ENCODE peak calls at places on chromosome 19, in five cellular contexts. R is breast epithelium, X is HL-60, D is GM06990, P is left ventricle myocardium inferior. W is an unnamed sample.

GRCh38 chr19:1748115-1748702 is 5.1 kb upstream of the ONECUT3 start:
- DNase-seq in R (no peak), X (no peak), D (peak; percentile 64), P (no peak), W (no peak)

GRCh38 chr19:17879466-17879865 is 7.7 kb downstream of the SLC5A5 start:
- DNase-seq in P (no peak), R (no peak), D (no peak), X (no peak), W (no peak)

GRCh38 chr19:718251-719024 is 9.7 kb downstream of the PALM start:
- DNase-seq in X (no peak), D (no peak), P (no peak), R (no peak), W (no peak)

GRCh38 chr19:44111910-44112463 is 1.2 kb upstream of the ZNF225 start:
- DNase-seq in R (no peak), P (no peak), X (peak; percentile 4), D (no peak), W (peak; percentile 89)

GRCh38 chr19:7663711-7664110 is 5.1 kb upstream of the RETN start:
- DNase-seq in R (no peak), P (no peak), D (no peak), X (no peak), W (no peak)

GRCh38 chr19:44653977-44654784 is 10.5 kb downstream of the PVR start:
- DNase-seq in R (peak; percentile 78), P (peak; percentile 68), X (peak; percentile 85), D (peak; percentile 65), W (peak; percentile 48)

GRCh38 chr19:33000910-33001309 is 28.9 kb downstream of the FAAP24 start:
- DNase-seq in D (no peak), R (no peak), P (no peak), X (no peak), W (no peak)

GRCh38 chr19:55352040-55352439 is 2.5 kb downstream of the COX6B2 start:
- DNase-seq in P (no peak), D (no peak), R (no peak), X (no peak), W (no peak)

GRCh38 chr19:35618857-35619256 is 6.3 kb downstream of the HAUS5 start:
- DNase-seq in D (no peak), P (no peak), X (no peak), R (no peak), W (no peak)

GRCh38 chr19:28076628-28077027 is 1136.3 kb downstream of the UQCRFS1 start:
- DNase-seq in X (no peak), D (no peak), R (no peak), P (no peak), W (no peak)

GRCh38 chr19:858868-859843 is at the start of gene CFD:
- DNase-seq in D (no peak), R (no peak), X (peak; percentile 88), P (peak; percentile 79), W (no peak)

DNA sequence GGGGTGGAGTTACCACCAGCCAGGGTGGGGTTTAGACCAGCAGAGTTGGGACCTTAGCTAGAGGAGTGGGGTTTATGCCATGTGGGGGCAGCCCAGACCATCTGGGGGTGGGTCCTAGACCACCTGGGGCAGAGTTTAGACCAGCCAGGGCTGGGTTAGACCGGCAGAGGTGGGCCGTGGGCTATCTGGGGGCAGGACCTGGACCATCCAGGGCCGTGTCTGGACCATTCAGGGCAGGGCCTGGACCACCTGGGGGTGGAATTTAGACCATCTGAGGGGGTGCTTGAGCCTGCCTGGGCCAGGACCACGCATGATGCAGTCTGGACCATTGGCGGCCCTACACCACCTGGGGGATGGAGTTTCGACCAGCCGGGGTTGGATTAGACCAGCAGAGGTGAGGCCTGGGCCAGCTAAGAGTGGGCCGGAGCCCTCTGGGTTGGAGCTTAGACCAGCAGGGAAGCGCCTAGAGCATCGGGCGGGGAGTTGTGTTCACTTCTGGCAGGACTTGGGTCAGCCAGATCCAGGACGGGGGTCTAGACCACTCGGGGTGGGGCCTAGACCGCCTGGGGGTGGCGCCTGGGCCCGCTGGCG is 9.9 kb upstream of the CACNG6 start:
- DNase-seq in P (no peak), X (no peak), R (no peak), D (no peak), W (no peak)
- H3K4me3 ChIP-seq in P (peak overlapping the region; percentile 59), X (no peak overlapping the region), R (peak overlapping the region; percentile 24), D (no peak overlapping the region), W (no peak overlapping the region)

DNA sequence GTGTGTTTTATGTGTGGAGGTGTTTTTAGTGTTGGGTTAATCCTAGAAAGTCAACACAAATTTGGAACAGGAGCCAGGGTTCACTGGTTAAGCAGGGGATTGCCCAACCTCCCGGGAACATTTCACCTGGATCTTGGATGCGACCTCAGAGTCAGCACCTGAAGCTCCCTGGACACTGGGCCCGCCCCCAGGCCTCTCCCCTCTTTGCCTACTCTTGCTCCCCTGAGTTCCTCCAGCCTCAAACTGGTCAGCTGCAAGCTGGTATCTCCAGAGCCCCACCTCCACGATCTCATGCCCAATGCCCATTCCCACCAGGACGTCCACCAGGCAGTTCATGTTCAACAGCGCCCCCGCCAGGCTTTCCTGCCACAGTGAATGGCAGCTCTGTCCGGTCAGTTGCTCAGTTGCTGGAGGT is 9.7 kb downstream of the HSD17B14 start:
- DNase-seq in P (no peak), R (no peak), X (no peak), D (no peak), W (no peak)
- TF ChIP-seq CTCF in P (no peak), R (peak; percentile 16), X (no peak), D (peak; percentile 15), W (peak; percentile 36)

GRCh38 chr19:3357362-3357730 is 9.0 kb upstream of the NFIC start:
- DNase-seq in D (no peak), X (no peak), P (no peak), R (no peak), W (no peak)

GRCh38 chr19:3356805-3357204 is 9.6 kb upstream of the NFIC start:
- DNase-seq in R (no peak), P (no peak), D (no peak), X (no peak), W (no peak)

GRCh38 chr19:3358392-3358918 is 7.9 kb upstream of the NFIC start:
- DNase-seq in X (no peak), P (no peak), D (no peak), R (no peak), W (no peak)

GRCh38 chr19:3358919-3359849 is 7.2 kb upstream of the NFIC start:
- DNase-seq in D (peak; percentile 77), R (no peak), X (peak; percentile 40), P (peak; percentile 78), W (peak; percentile 56)

DNA sequence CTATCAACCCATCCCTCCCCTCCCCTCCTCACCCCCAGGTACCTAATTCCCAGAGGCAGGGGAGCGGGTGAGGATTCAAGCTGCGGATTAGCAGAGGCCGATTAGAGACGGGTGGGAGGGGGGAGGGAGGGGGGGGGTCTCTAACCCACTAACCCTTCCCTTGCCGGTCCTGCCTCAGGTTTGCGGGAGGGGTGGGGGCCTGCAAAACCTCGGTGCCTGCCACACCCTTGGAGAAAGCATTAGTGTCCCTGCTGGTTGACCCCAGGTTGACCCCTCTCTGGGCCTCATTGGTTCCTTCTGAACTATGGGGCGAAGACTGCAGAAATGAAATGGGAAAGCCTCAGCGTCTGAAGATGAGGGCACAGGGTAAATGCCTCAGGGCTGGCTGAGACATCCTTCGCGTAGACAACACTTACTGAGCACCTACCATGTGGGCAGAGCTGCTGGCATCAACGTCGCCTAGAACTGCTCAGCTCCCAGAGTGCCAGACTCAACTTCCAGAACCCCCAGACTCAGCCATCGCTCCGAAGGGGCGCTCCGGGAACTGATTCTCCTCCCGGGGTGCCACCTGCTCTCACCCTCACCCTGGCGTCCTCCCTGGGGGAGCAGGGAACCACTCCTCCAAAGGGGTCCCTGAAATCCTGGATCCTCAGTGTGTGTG is 8.5 kb upstream of the NFIC start:
- DNase-seq in D (no peak), X (no peak), P (no peak), R (no peak), W (no peak)
- H3K4me3 ChIP-seq in D (no peak overlapping the region), X (no peak overlapping the region), P (peak overlapping the region; percentile 97), R (peak overlapping the region; percentile 99), W (peak overlapping the region; percentile 23)

GRCh38 chr19:14496849-14497346 is 971 bp upstream of the GIPC1 start:
- DNase-seq in P (no peak), D (no peak), X (no peak), R (no peak), W (no peak)
- TF ChIP-seq CTCF in P (no peak), D (no peak), X (no peak), R (no peak), W (no peak)

GRCh38 chr19:38210458-38210987 is 13.5 kb downstream of the DPF1 start:
- DNase-seq in X (no peak), D (no peak), R (no peak), P (peak; percentile 74), W (peak; percentile 90)
- H3K4me3 ChIP-seq in X (no peak overlapping the region), D (no peak overlapping the region), R (no peak overlapping the region), P (peak overlapping the region; percentile 55), W (peak overlapping the region; percentile 46)

GRCh38 chr19:49677232-49677881 is at the start of gene PRMT1:
- DNase-seq in X (peak; percentile 25), P (no peak), D (peak; percentile 70), R (no peak), W (peak; percentile 79)
- TF ChIP-seq CTCF in X (no peak), P (no peak), D (no peak), R (no peak), W (no peak)

GRCh38 chr19:4657835-4658234 is 12.3 kb downstream of the MYDGF start:
- DNase-seq in X (no peak), P (no peak), D (no peak), R (no peak), W (no peak)

GRCh38 chr19:4656102-4656501 is 14.0 kb downstream of the MYDGF start:
- DNase-seq in D (no peak), X (no peak), P (no peak), R (no peak), W (no peak)

GRCh38 chr19:4654437-4655361 is 15.4 kb downstream of the TNFAIP8L1 start:
- DNase-seq in P (no peak), X (peak; percentile 26), R (no peak), D (no peak), W (no peak)

GRCh38 chr19:4660181-4660791 is 9.9 kb downstream of the MYDGF start:
- DNase-seq in R (no peak), X (peak; percentile 55), P (no peak), D (no peak), W (peak; percentile 66)

GRCh38 chr19:4657262-4657661 is 12.9 kb downstream of the MYDGF start:
- DNase-seq in X (no peak), P (no peak), R (no peak), D (no peak), W (no peak)
- H3K4me3 ChIP-seq in X (no peak overlapping the region), P (no peak overlapping the region), R (no peak overlapping the region), D (no peak overlapping the region), W (no peak overlapping the region)

W was measured in BE2C.